ENCODE peak calls at places on chromosomes 11 and 22, in four cellular contexts. One of them, this sample, is unnamed.
A peak's percentile ranks its signal among the peaks of the same experiment; 100 is the strongest.

GRCh38 chr22:36366291-36366708 is 21.5 kb downstream of the MYH9 start:
- DNase-seq in activated T-cell treated with anti-CD3 and anti-CD28 coated beads for 24 hours: no peak
- DNase-seq in Karpas-422: no peak
- DNase-seq in CD4-positive, CD25-positive, alpha-beta regulatory T cell: no peak
- DNase-seq in this sample: no peak

GRCh38 chr11:64935634-64936081 is at the start of gene GPHA2:
- DNase-seq in activated T-cell treated with anti-CD3 and anti-CD28 coated beads for 24 hours: no peak
- DNase-seq in Karpas-422: no peak
- DNase-seq in CD4-positive, CD25-positive, alpha-beta regulatory T cell: no peak
- DNase-seq in this sample: no peak

GRCh38 chr11:46106530-46107407 is 14.5 kb downstream of the PHF21A start:
- DNase-seq in activated T-cell treated with anti-CD3 and anti-CD28 coated beads for 24 hours: no peak
- DNase-seq in Karpas-422: no peak
- DNase-seq in CD4-positive, CD25-positive, alpha-beta regulatory T cell: no peak
- DNase-seq in this sample: no peak

GRCh38 chr11:91173701-91174100 is 950.9 kb upstream of the CHORDC1 start:
- DNase-seq in activated T-cell treated with anti-CD3 and anti-CD28 coated beads for 24 hours: no peak
- DNase-seq in Karpas-422: no peak
- DNase-seq in CD4-positive, CD25-positive, alpha-beta regulatory T cell: no peak
- DNase-seq in this sample: no peak

GRCh38 chr11:64136767-64137166 is 29.1 kb downstream of the MACROD1 start:
- DNase-seq in activated T-cell treated with anti-CD3 and anti-CD28 coated beads for 24 hours: no peak
- DNase-seq in Karpas-422: no peak
- DNase-seq in CD4-positive, CD25-positive, alpha-beta regulatory T cell: no peak
- DNase-seq in this sample: no peak

GRCh38 chr11:2694495-2694894 is 5.3 kb downstream of the KCNQ1OT1 start:
- DNase-seq in activated T-cell treated with anti-CD3 and anti-CD28 coated beads for 24 hours: no peak
- DNase-seq in Karpas-422: no peak
- DNase-seq in CD4-positive, CD25-positive, alpha-beta regulatory T cell: no peak
- DNase-seq in this sample: no peak

GRCh38 chr11:128599729-128600128 is 12.4 kb upstream of the ETS1 start:
- DNase-seq in activated T-cell treated with anti-CD3 and anti-CD28 coated beads for 24 hours: no peak
- DNase-seq in Karpas-422: no peak
- DNase-seq in CD4-positive, CD25-positive, alpha-beta regulatory T cell: no peak
- DNase-seq in this sample: no peak

GRCh38 chr11:114099392-114100178 is 40.1 kb downstream of the ZBTB16 start:
- DNase-seq in activated T-cell treated with anti-CD3 and anti-CD28 coated beads for 24 hours: no peak
- DNase-seq in Karpas-422: no peak
- DNase-seq in CD4-positive, CD25-positive, alpha-beta regulatory T cell: no peak
- DNase-seq in this sample: no peak

GRCh38 chr11:23540101-23540561 is 679.9 kb upstream of the CCDC179 start:
- DNase-seq in activated T-cell treated with anti-CD3 and anti-CD28 coated beads for 24 hours: no peak
- DNase-seq in Karpas-422: peak; percentile 86
- DNase-seq in CD4-positive, CD25-positive, alpha-beta regulatory T cell: no peak
- DNase-seq in this sample: no peak

GRCh38 chr11:12235945-12236743 is 125.8 kb downstream of the MICAL2 start:
- DNase-seq in activated T-cell treated with anti-CD3 and anti-CD28 coated beads for 24 hours: peak; percentile 35
- DNase-seq in Karpas-422: peak; percentile 76
- DNase-seq in CD4-positive, CD25-positive, alpha-beta regulatory T cell: peak; percentile 71
- DNase-seq in this sample: peak; percentile 73

GRCh38 chr11:70128435-70128906 is 50.4 kb downstream of the ANO1 start:
- DNase-seq in activated T-cell treated with anti-CD3 and anti-CD28 coated beads for 24 hours: no peak
- DNase-seq in Karpas-422: no peak
- DNase-seq in CD4-positive, CD25-positive, alpha-beta regulatory T cell: no peak
- DNase-seq in this sample: no peak

GRCh38 chr11:6531267-6531752 is 34.2 kb downstream of the DNHD1 start:
- DNase-seq in activated T-cell treated with anti-CD3 and anti-CD28 coated beads for 24 hours: no peak
- DNase-seq in Karpas-422: peak; percentile 66
- DNase-seq in CD4-positive, CD25-positive, alpha-beta regulatory T cell: peak; percentile 50
- DNase-seq in this sample: no peak

GRCh38 chr11:67289226-67289650 is at the start of gene ANKRD13D:
- DNase-seq in activated T-cell treated with anti-CD3 and anti-CD28 coated beads for 24 hours: no peak
- DNase-seq in Karpas-422: no peak
- DNase-seq in CD4-positive, CD25-positive, alpha-beta regulatory T cell: no peak
- DNase-seq in this sample: no peak

GRCh38 chr11:112345708-112346107 is 85.0 kb upstream of the PLET1 start:
- DNase-seq in activated T-cell treated with anti-CD3 and anti-CD28 coated beads for 24 hours: no peak
- DNase-seq in Karpas-422: peak; percentile 46
- DNase-seq in CD4-positive, CD25-positive, alpha-beta regulatory T cell: no peak
- DNase-seq in this sample: no peak

GRCh38 chr22:21643533-21644357 is 1.6 kb downstream of the SDF2L1 start:
- DNase-seq in activated T-cell treated with anti-CD3 and anti-CD28 coated beads for 24 hours: no peak
- DNase-seq in Karpas-422: no peak
- DNase-seq in CD4-positive, CD25-positive, alpha-beta regulatory T cell: no peak
- DNase-seq in this sample: no peak

GRCh38 chr11:128297805-128298204 is 289.6 kb downstream of the ETS1 start:
- DNase-seq in activated T-cell treated with anti-CD3 and anti-CD28 coated beads for 24 hours: no peak
- DNase-seq in Karpas-422: no peak
- DNase-seq in CD4-positive, CD25-positive, alpha-beta regulatory T cell: no peak
- DNase-seq in this sample: no peak

GRCh38 chr11:124329787-124330478 is 9.9 kb upstream of the OR8D2 start:
- DNase-seq in activated T-cell treated with anti-CD3 and anti-CD28 coated beads for 24 hours: no peak
- DNase-seq in Karpas-422: peak; percentile 75
- DNase-seq in CD4-positive, CD25-positive, alpha-beta regulatory T cell: no peak
- DNase-seq in this sample: no peak

GRCh38 chr22:28024422-28024888 is 105.4 kb upstream of the PITPNB start:
- DNase-seq in activated T-cell treated with anti-CD3 and anti-CD28 coated beads for 24 hours: no peak
- DNase-seq in Karpas-422: no peak
- DNase-seq in CD4-positive, CD25-positive, alpha-beta regulatory T cell: no peak
- DNase-seq in this sample: no peak

GRCh38 chr11:13784848-13785247 is 116.4 kb downstream of the FAR1 start:
- DNase-seq in activated T-cell treated with anti-CD3 and anti-CD28 coated beads for 24 hours: no peak
- DNase-seq in Karpas-422: no peak
- DNase-seq in CD4-positive, CD25-positive, alpha-beta regulatory T cell: no peak
- DNase-seq in this sample: no peak

GRCh38 chr11:61955416-61956135 is 5.4 kb downstream of the BEST1 start:
- DNase-seq in activated T-cell treated with anti-CD3 and anti-CD28 coated beads for 24 hours: no peak
- DNase-seq in Karpas-422: no peak
- DNase-seq in CD4-positive, CD25-positive, alpha-beta regulatory T cell: peak; percentile 25
- DNase-seq in this sample: peak; percentile 35

GRCh38 chr22:34105461-34106062 is 185.3 kb upstream of the LARGE1 start:
- DNase-seq in activated T-cell treated with anti-CD3 and anti-CD28 coated beads for 24 hours: peak; percentile 8
- DNase-seq in Karpas-422: peak; percentile 74
- DNase-seq in CD4-positive, CD25-positive, alpha-beta regulatory T cell: no peak
- DNase-seq in this sample: no peak

GRCh38 chr11:110870816-110871522 is 158.7 kb upstream of the ARHGAP20 start:
- DNase-seq in activated T-cell treated with anti-CD3 and anti-CD28 coated beads for 24 hours: no peak
- DNase-seq in Karpas-422: no peak
- DNase-seq in CD4-positive, CD25-positive, alpha-beta regulatory T cell: no peak
- DNase-seq in this sample: no peak

GRCh38 chr22:22988785-22989184 is 81.5 kb upstream of the GNAZ start:
- DNase-seq in activated T-cell treated with anti-CD3 and anti-CD28 coated beads for 24 hours: no peak
- DNase-seq in Karpas-422: no peak
- DNase-seq in CD4-positive, CD25-positive, alpha-beta regulatory T cell: no peak
- DNase-seq in this sample: no peak

GRCh38 chr11:8230921-8231847 is 32.5 kb downstream of the LMO1 start:
- DNase-seq in activated T-cell treated with anti-CD3 and anti-CD28 coated beads for 24 hours: no peak
- DNase-seq in Karpas-422: no peak
- DNase-seq in CD4-positive, CD25-positive, alpha-beta regulatory T cell: no peak
- DNase-seq in this sample: no peak

GRCh38 chr11:79255965-79256364 is 184.9 kb downstream of the TENM4 start:
- DNase-seq in activated T-cell treated with anti-CD3 and anti-CD28 coated beads for 24 hours: no peak
- DNase-seq in Karpas-422: no peak
- DNase-seq in CD4-positive, CD25-positive, alpha-beta regulatory T cell: no peak
- DNase-seq in this sample: no peak

GRCh38 chr11:117731689-117732290 is 65.2 kb downstream of the DSCAML1 start:
- DNase-seq in activated T-cell treated with anti-CD3 and anti-CD28 coated beads for 24 hours: no peak
- DNase-seq in Karpas-422: no peak
- DNase-seq in CD4-positive, CD25-positive, alpha-beta regulatory T cell: no peak
- DNase-seq in this sample: no peak

GRCh38 chr11:36162909-36163434 is 126.3 kb downstream of the COMMD9 start:
- DNase-seq in activated T-cell treated with anti-CD3 and anti-CD28 coated beads for 24 hours: no peak
- DNase-seq in Karpas-422: no peak
- DNase-seq in CD4-positive, CD25-positive, alpha-beta regulatory T cell: no peak
- DNase-seq in this sample: no peak

GRCh38 chr11:128691802-128692749 is 1.8 kb upstream of the FLI1 start:
- DNase-seq in activated T-cell treated with anti-CD3 and anti-CD28 coated beads for 24 hours: no peak
- DNase-seq in Karpas-422: no peak
- DNase-seq in CD4-positive, CD25-positive, alpha-beta regulatory T cell: no peak
- DNase-seq in this sample: no peak

GRCh38 chr11:64059339-64060176 is 23.8 kb downstream of the FLRT1 start:
- DNase-seq in activated T-cell treated with anti-CD3 and anti-CD28 coated beads for 24 hours: no peak
- DNase-seq in Karpas-422: no peak
- DNase-seq in CD4-positive, CD25-positive, alpha-beta regulatory T cell: no peak
- DNase-seq in this sample: no peak

GRCh38 chr11:7251836-7252682 is at the start of gene SYT9:
- DNase-seq in activated T-cell treated with anti-CD3 and anti-CD28 coated beads for 24 hours: peak; percentile 4
- DNase-seq in Karpas-422: no peak
- DNase-seq in CD4-positive, CD25-positive, alpha-beta regulatory T cell: no peak
- DNase-seq in this sample: no peak

GRCh38 chr11:130312046-130312445 is 2.7 kb downstream of the ZBTB44 start:
- DNase-seq in activated T-cell treated with anti-CD3 and anti-CD28 coated beads for 24 hours: no peak
- DNase-seq in Karpas-422: no peak
- DNase-seq in CD4-positive, CD25-positive, alpha-beta regulatory T cell: no peak
- DNase-seq in this sample: no peak

GRCh38 chr22:49964136-49964492 is 3.5 kb downstream of the PIM3 start:
- DNase-seq in activated T-cell treated with anti-CD3 and anti-CD28 coated beads for 24 hours: no peak
- DNase-seq in Karpas-422: no peak
- DNase-seq in CD4-positive, CD25-positive, alpha-beta regulatory T cell: no peak
- DNase-seq in this sample: peak; percentile 14

GRCh38 chr11:62680825-62681240 is 2.0 kb upstream of the UBXN1 start:
- DNase-seq in activated T-cell treated with anti-CD3 and anti-CD28 coated beads for 24 hours: peak; percentile 23
- DNase-seq in Karpas-422: peak; percentile 92
- DNase-seq in CD4-positive, CD25-positive, alpha-beta regulatory T cell: peak; percentile 58
- DNase-seq in this sample: no peak

This sample was measured in naive thymus-derived CD4-positive, alpha-beta T cell.